ENCODE peak calls at places on chromosomes 4 and X, in six cellular contexts. F is GM20000; D is progenitor cell of endocrine pancreas; O is H7; X is activated T-helper 1 cell treated with anti-CD3 and anti-CD28 coated beads, Interleukin-2, amount 50 U/mL, for 16 hours; H is GM13976. V is an unnamed sample.

GRCh38 chr4:13340672-13341071 is 143.5 kb downstream of the RAB28 start:
- DNase-seq in F (no peak), D (no peak), O (no peak), X (no peak), H (no peak), V (no peak)

GRCh38 chrX:140505421-140506337 is 810 bp upstream of the SOX3 start:
- DNase-seq in F (no peak), D (no peak), O (peak), X (no peak), H (peak), V (peak)

GRCh38 chrX:110003167-110004156 is 548 bp downstream of the TMEM164 start:
- DNase-seq in F (no peak), D (peak), O (peak), X (no peak), H (peak), V (peak)

GRCh38 chrX:19772306-19772705 is 115.1 kb downstream of the SH3KBP1 start:
- DNase-seq in F (no peak), D (no peak), O (no peak), X (no peak), H (no peak), V (no peak)

GRCh38 chr4:153467154-153467896 is 1.2 kb downstream of the TMEM131L start:
- DNase-seq in F (peak), D (peak), O (peak), X (no peak), H (peak), V (peak)

GRCh38 chr4:138204507-138204906 is 37.6 kb downstream of the SLC7A11 start:
- DNase-seq in F (no peak), D (no peak), O (no peak), X (no peak), H (no peak), V (no peak)

GRCh38 chr4:112145820-112146813 is 863 bp downstream of the FAM241A start:
- DNase-seq in F (peak), D (peak), O (no peak), X (peak), H (peak), V (peak)

GRCh38 chr4:76607846-76608245 is 172.8 kb downstream of the SHROOM3 start:
- DNase-seq in F (no peak), D (no peak), O (no peak), X (no peak), H (no peak), V (no peak)

GRCh38 chrX:117839544-117839943 is 277.1 kb downstream of the KLHL13 start:
- DNase-seq in F (no peak), D (no peak), O (peak), X (no peak), H (no peak), V (no peak)

GRCh38 chr4:184330008-184330400 is 112.3 kb upstream of the ENPP6 start:
- DNase-seq in F (peak), D (no peak), O (no peak), X (no peak), H (peak), V (no peak)

GRCh38 chr4:175281894-175282293 is 363.7 kb downstream of the ADAM29 start:
- DNase-seq in F (no peak), D (no peak), O (no peak), X (no peak), H (no peak), V (no peak)

GRCh38 chrX:34810364-34810763 is 132.2 kb upstream of the FAM47B start:
- DNase-seq in F (no peak), D (no peak), O (no peak), X (no peak), H (no peak), V (no peak)

GRCh38 chr4:112431158-112431557 is 84.8 kb downstream of the NEUROG2 start:
- DNase-seq in F (no peak), D (no peak), O (no peak), X (no peak), H (no peak), V (no peak)

GRCh38 chr4:188657365-188657764 is 518.1 kb downstream of the TRIML1 start:
- DNase-seq in F (no peak), D (no peak), O (peak), X (no peak), H (no peak), V (no peak)